ENCODE peak calls at places on chromosomes 6 and 20, in six cellular contexts. One of them, this sample, is unnamed.

GRCh38 chr20:19205999-19206398 is 6.4 kb upstream of the SLC24A3 start:
- DNase-seq in cerebellum: no peak
- DNase-seq in posterior vena cava: peak
- DNase-seq in HTR-8/SVneo: peak
- DNase-seq in Caki2: peak
- DNase-seq in renal cortical epithelial cell: peak
- DNase-seq in this sample: peak

GRCh38 chr6:129696843-129697242 is 13.1 kb downstream of the ARHGAP18 start:
- DNase-seq in renal cortical epithelial cell: no peak
- DNase-seq in Caki2: no peak
- DNase-seq in HTR-8/SVneo: no peak
- DNase-seq in posterior vena cava: no peak
- DNase-seq in cerebellum: no peak
- DNase-seq in this sample: no peak

GRCh38 chr20:16098890-16099639 is 474.2 kb downstream of the KIF16B start:
- DNase-seq in Caki2: no peak
- DNase-seq in cerebellum: no peak
- DNase-seq in HTR-8/SVneo: no peak
- DNase-seq in renal cortical epithelial cell: peak
- DNase-seq in posterior vena cava: no peak
- DNase-seq in this sample: no peak

GRCh38 chr20:25223179-25223661 is 24.7 kb upstream of the PYGB start:
- DNase-seq in cerebellum: no peak
- DNase-seq in HTR-8/SVneo: peak
- DNase-seq in Caki2: peak
- DNase-seq in posterior vena cava: peak
- DNase-seq in renal cortical epithelial cell: peak
- DNase-seq in this sample: no peak

GRCh38 chr6:20870493-20870892 is 336.2 kb downstream of the CDKAL1 start:
- DNase-seq in cerebellum: no peak
- DNase-seq in Caki2: no peak
- DNase-seq in renal cortical epithelial cell: no peak
- DNase-seq in HTR-8/SVneo: no peak
- DNase-seq in posterior vena cava: no peak
- DNase-seq in this sample: no peak

GRCh38 chr20:59985864-59986263 is 27.6 kb downstream of the CDH26 start:
- DNase-seq in HTR-8/SVneo: no peak
- DNase-seq in cerebellum: no peak
- DNase-seq in Caki2: peak
- DNase-seq in posterior vena cava: no peak
- DNase-seq in renal cortical epithelial cell: no peak
- DNase-seq in this sample: no peak

GRCh38 chr20:8870652-8871051 is 198.2 kb upstream of the PLCB4 start:
- DNase-seq in Caki2: peak
- DNase-seq in renal cortical epithelial cell: no peak
- DNase-seq in posterior vena cava: no peak
- DNase-seq in cerebellum: no peak
- DNase-seq in HTR-8/SVneo: no peak
- DNase-seq in this sample: no peak

GRCh38 chr20:40160151-40160550 is 528.9 kb downstream of the MAFB start:
- DNase-seq in HTR-8/SVneo: peak
- DNase-seq in posterior vena cava: no peak
- DNase-seq in cerebellum: no peak
- DNase-seq in Caki2: peak
- DNase-seq in renal cortical epithelial cell: peak
- DNase-seq in this sample: peak

GRCh38 chr6:105995403-105995699 is 90.8 kb upstream of the PRDM1 start:
- DNase-seq in cerebellum: no peak
- DNase-seq in HTR-8/SVneo: no peak
- DNase-seq in Caki2: no peak
- DNase-seq in renal cortical epithelial cell: no peak
- DNase-seq in posterior vena cava: no peak
- DNase-seq in this sample: no peak

GRCh38 chr6:101013612-101014195 is 132.6 kb upstream of the ASCC3 start:
- DNase-seq in cerebellum: no peak
- DNase-seq in Caki2: no peak
- DNase-seq in renal cortical epithelial cell: no peak
- DNase-seq in posterior vena cava: no peak
- DNase-seq in HTR-8/SVneo: no peak
- DNase-seq in this sample: no peak

GRCh38 chr20:16262594-16262993 is 310.7 kb downstream of the KIF16B start:
- DNase-seq in HTR-8/SVneo: no peak
- DNase-seq in cerebellum: no peak
- DNase-seq in renal cortical epithelial cell: no peak
- DNase-seq in posterior vena cava: no peak
- DNase-seq in Caki2: no peak
- DNase-seq in this sample: no peak

GRCh38 chr20:56431451-56431850 is 19.4 kb downstream of the CASS4 start:
- DNase-seq in cerebellum: no peak
- DNase-seq in posterior vena cava: no peak
- DNase-seq in renal cortical epithelial cell: no peak
- DNase-seq in HTR-8/SVneo: no peak
- DNase-seq in Caki2: no peak
- DNase-seq in this sample: no peak

GRCh38 chr6:151482290-151482689 is 11.5 kb upstream of the CCDC170 start:
- DNase-seq in Caki2: no peak
- DNase-seq in HTR-8/SVneo: no peak
- DNase-seq in cerebellum: no peak
- DNase-seq in posterior vena cava: no peak
- DNase-seq in renal cortical epithelial cell: no peak
- DNase-seq in this sample: no peak

GRCh38 chr6:100479180-100480035 is 14.7 kb upstream of the SIM1 start:
- DNase-seq in Caki2: peak
- DNase-seq in renal cortical epithelial cell: peak
- DNase-seq in cerebellum: no peak
- DNase-seq in posterior vena cava: no peak
- DNase-seq in HTR-8/SVneo: peak
- DNase-seq in this sample: no peak

This sample was measured in NCI-H1930.